ENCODE peak calls at places on chromosomes 3 and 15, in nine cellular contexts. Z is ovary; H is iPS DF 6.9; M is psoas muscle; G is CD8-positive, alpha-beta memory T cell; Y is upper lobe of right lung; D is right atrium auricular region; S is heart left ventricle; B is GM23248. K is an unnamed sample.

GRCh38 chr3:171101982-171102610 is 75.6 kb upstream of the SLC2A2 start:
- DNase-seq in Z (no peak), H (no peak), M (no peak), G (no peak), Y (no peak), D (no peak), S (no peak), B (peak; percentile 88), K (no peak)

GRCh38 chr3:52327486-52328290 is 11.6 kb downstream of the DNAH1 start:
- DNase-seq in Z (no peak), H (no peak), M (no peak), G (peak; percentile 39), Y (no peak), D (no peak), S (no peak), B (no peak), K (peak; percentile 54)

GRCh38 chr3:191383104-191383503 is 52.8 kb upstream of the UTS2B start:
- DNase-seq in Z (no peak), H (no peak), M (no peak), G (no peak), Y (no peak), D (no peak), S (no peak), B (peak; percentile 38), K (no peak)

GRCh38 chr3:126460386-126460785 is 15.3 kb downstream of the ZXDC start:
- DNase-seq in Z (no peak), H (no peak), M (peak; percentile 45), G (no peak), Y (no peak), D (no peak), S (no peak), B (no peak), K (no peak)

GRCh38 chr3:124352143-124352528 is 360.2 kb upstream of the ROPN1 start:
- DNase-seq in Z (no peak), H (no peak), M (no peak), G (no peak), Y (no peak), D (no peak), S (no peak), B (no peak), K (no peak)

GRCh38 chr3:153614563-153614962 is 452.5 kb downstream of the RAP2B start:
- DNase-seq in Z (no peak), H (no peak), M (no peak), G (no peak), Y (no peak), D (no peak), S (no peak), B (peak; percentile 88), K (no peak)

GRCh38 chr15:99252326-99252725 is 1.0 kb downstream of the LRRC28 start:
- DNase-seq in Z (no peak), H (no peak), M (no peak), G (no peak), Y (no peak), D (no peak), S (no peak), B (peak; percentile 2), K (no peak)

GRCh38 chr3:119336823-119337222 is 42.6 kb downstream of the ARHGAP31 start:
- DNase-seq in Z (no peak), H (no peak), M (no peak), G (no peak), Y (no peak), D (no peak), S (no peak), B (no peak), K (no peak)

GRCh38 chr15:64619880-64620839 is 155.2 kb downstream of the RBPMS2 start:
- DNase-seq in Z (no peak), H (no peak), M (no peak), G (no peak), Y (no peak), D (no peak), S (no peak), B (peak; percentile 78), K (no peak)

GRCh38 chr3:67940200-67940952 is 286.0 kb upstream of the SUCLG2 start:
- DNase-seq in Z (no peak), H (no peak), M (no peak), G (no peak), Y (no peak), D (peak; percentile 63), S (no peak), B (peak; percentile 0), K (no peak)

GRCh38 chr3:95705786-95706418 is 1108.5 kb upstream of the EPHA6 start:
- DNase-seq in Z (no peak), H (no peak), M (no peak), G (peak; percentile 42), Y (no peak), D (no peak), S (no peak), B (no peak), K (no peak)

GRCh38 chr3:123524987-123525386 is 59.9 kb downstream of the HACD2 start:
- DNase-seq in Z (no peak), H (no peak), M (no peak), G (no peak), Y (no peak), D (no peak), S (no peak), B (no peak), K (no peak)

GRCh38 chr15:35115155-35115725 is 30.1 kb upstream of the NANOGP8 start:
- DNase-seq in Z (peak; percentile 22), H (no peak), M (no peak), G (no peak), Y (no peak), D (no peak), S (no peak), B (no peak), K (no peak)

GRCh38 chr15:101844916-101845315 is 32.9 kb downstream of the OR4F15 start:
- DNase-seq in Z (no peak), H (no peak), M (no peak), G (no peak), Y (no peak), D (no peak), S (no peak), B (no peak), K (no peak)

GRCh38 chr3:57060089-57060829 is at the start of gene SPATA12:
- DNase-seq in Z (peak; percentile 59), H (peak; percentile 83), M (peak; percentile 65), G (no peak), Y (peak; percentile 74), D (peak; percentile 83), S (peak; percentile 52), B (peak; percentile 96), K (peak; percentile 89)

GRCh38 chr3:9732080-9732752 is 681 bp downstream of the BRPF1 start:
- DNase-seq in Z (no peak), H (no peak), M (no peak), G (peak; percentile 70), Y (peak; percentile 76), D (no peak), S (no peak), B (peak; percentile 63), K (peak; percentile 51)

GRCh38 chr15:39156166-39156565 is 424.7 kb upstream of the THBS1 start:
- DNase-seq in Z (no peak), H (no peak), M (no peak), G (no peak), Y (no peak), D (no peak), S (peak; percentile 50), B (peak; percentile 55), K (no peak)

GRCh38 chr15:87816811-87817210 is 439.7 kb downstream of the NTRK3 start:
- DNase-seq in Z (no peak), H (no peak), M (no peak), G (no peak), Y (no peak), D (no peak), S (no peak), B (peak; percentile 93), K (no peak)

GRCh38 chr15:78159395-78159794 is 10.2 kb downstream of the IDH3A start:
- DNase-seq in Z (no peak), H (no peak), M (no peak), G (no peak), Y (no peak), D (no peak), S (no peak), B (no peak), K (no peak)
- H3K36me3 ChIP-seq in Z (no peaks in the 10 kb centered on the region), H (peaks cover 4% of the 10 kb centered on the region), M (peaks cover 6% of the 10 kb centered on the region), G (peaks cover 6% of the 10 kb centered on the region), Y (peaks cover 80% of the 10 kb centered on the region), D (peaks cover 73% of the 10 kb centered on the region), S (peaks cover 93% of the 10 kb centered on the region), B (peaks cover 21% of the 10 kb centered on the region), K (peaks cover 77% of the 10 kb centered on the region)

DNA sequence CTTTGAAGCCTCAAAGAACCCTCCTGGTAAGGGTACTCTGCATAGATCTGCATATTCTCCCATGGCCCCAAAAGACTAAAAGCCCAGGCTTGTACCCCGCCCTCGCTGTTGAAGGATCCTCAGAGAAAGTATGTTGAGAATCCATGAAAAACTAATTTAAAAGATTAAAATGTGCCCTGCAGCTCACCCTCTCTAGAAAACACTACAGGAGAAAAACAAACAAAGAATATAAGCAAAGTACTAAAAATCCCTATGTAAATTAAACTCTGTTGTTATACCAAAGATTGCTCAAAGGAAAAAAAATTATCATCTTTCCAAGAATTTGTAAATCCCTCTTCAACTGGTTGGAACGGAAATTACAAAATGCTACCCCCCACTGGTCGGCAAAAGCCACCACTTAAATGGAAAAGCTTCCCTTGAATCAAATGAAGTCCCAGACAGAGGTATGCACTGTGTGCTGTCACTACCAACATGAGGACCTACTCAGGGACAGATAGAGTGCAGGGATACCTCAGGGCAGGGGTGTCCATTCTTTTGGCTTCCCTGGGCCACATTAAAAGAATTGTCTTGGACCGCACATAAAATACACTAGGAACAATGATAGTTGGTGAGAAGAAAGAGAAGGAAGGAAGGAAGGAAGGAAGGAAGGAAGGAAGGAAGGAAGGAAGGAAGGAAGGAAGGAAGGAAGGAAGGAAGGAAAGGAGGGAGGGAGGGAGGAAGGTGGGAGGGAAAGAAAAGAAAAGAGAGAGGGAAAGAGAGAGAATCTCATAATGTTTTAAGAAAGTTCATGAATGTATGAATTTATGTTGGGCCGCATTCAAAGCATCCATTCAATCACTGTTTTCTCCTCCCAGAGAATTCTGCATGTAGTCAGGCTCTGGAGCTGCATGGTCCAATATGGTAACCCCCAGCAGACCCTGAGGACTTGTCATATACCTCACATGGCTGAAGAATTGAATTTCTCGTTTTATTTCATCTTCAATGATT is 88.1 kb downstream of the MAGI1 start:
- DNase-seq in Z (no peak), H (peak; percentile 50), M (no peak), G (no peak), Y (no peak), D (no peak), S (no peak), B (no peak), K (no peak)
- H3K4me1 ChIP-seq in Z (peaks cover 18% of the 10 kb centered on the region), H (peaks cover 14% of the 10 kb centered on the region), M (peaks cover 44% of the 10 kb centered on the region), G (no peaks in the 10 kb centered on the region), Y (peaks cover 49% of the 10 kb centered on the region), D (no peaks in the 10 kb centered on the region), S (peaks cover 90% of the 10 kb centered on the region), B (peaks cover 45% of the 10 kb centered on the region), K (peaks cover 32% of the 10 kb centered on the region)

GRCh38 chr3:42504334-42505202 is 2.1 kb downstream of the VIPR1 start:
- DNase-seq in Z (no peak), H (no peak), M (peak; percentile 27), G (no peak), Y (peak; percentile 40), D (no peak), S (peak; percentile 11), B (no peak), K (peak; percentile 24)
- H3K36me3 ChIP-seq in Z (no peaks in the 10 kb centered on the region), H (no peaks in the 10 kb centered on the region), M (no peaks in the 10 kb centered on the region), G (no peaks in the 10 kb centered on the region), Y (no peaks in the 10 kb centered on the region), D (no peaks in the 10 kb centered on the region), S (no peaks in the 10 kb centered on the region), B (no peaks in the 10 kb centered on the region), K (no peaks in the 10 kb centered on the region)

DNA sequence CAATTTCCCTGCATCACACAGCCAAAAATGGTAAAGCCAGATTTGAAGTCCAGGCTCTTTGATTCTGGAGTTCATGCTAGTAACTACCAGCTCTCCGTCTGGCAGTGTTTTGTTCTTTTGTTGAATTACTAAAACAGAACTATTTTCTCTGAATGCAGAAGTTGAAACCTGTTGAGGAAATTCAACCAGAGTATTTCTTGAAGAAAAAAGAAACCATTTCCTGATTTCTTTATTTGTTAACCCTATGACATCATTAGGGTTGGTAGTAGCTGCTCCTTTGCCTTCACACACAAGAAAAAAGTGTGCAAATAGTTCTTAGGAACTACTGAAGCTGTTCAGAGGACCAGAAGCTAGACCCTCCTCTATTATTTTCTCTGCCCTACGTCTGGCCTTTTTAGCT is 34.4 kb downstream of the CRTC3 start:
- DNase-seq in Z (no peak), H (no peak), M (no peak), G (no peak), Y (no peak), D (no peak), S (no peak), B (no peak), K (no peak)
- H3K4me1 ChIP-seq in Z (peaks cover 24% of the 10 kb centered on the region), H (no peaks in the 10 kb centered on the region), M (peaks cover 16% of the 10 kb centered on the region), G (peaks cover 91% of the 10 kb centered on the region), Y (peaks cover 68% of the 10 kb centered on the region), D (no peaks in the 10 kb centered on the region), S (peaks cover 66% of the 10 kb centered on the region), B (peaks cover 32% of the 10 kb centered on the region), K (peaks cover 84% of the 10 kb centered on the region)

K was measured in left lung.